ENCODE peak calls at places on chromosome 15, in seven cellular contexts. E, X, I, Q, G, W and V are unnamed samples.

GRCh38 chr15:58221591-58222241 is 83.5 kb downstream of the AQP9 start:
- ATAC-seq in E (no peak), X (no peak), I (no peak), Q (no peak), G (no peak), W (no peak), V (no peak)

GRCh38 chr15:86894269-86894668 is 814.6 kb downstream of the AGBL1 start:
- ATAC-seq in E (peak; percentile 89), X (no peak), I (no peak), Q (no peak), G (no peak), W (no peak), V (no peak)

GRCh38 chr15:31377030-31377429 is 50.4 kb downstream of the KLF13 start:
- ATAC-seq in E (no peak), X (no peak), I (no peak), Q (no peak), G (peak; percentile 7), W (no peak), V (no peak)

GRCh38 chr15:92005154-92005553 is 151.6 kb downstream of the SLCO3A1 start:
- ATAC-seq in E (no peak), X (no peak), I (no peak), Q (peak; percentile 62), G (no peak), W (no peak), V (peak; percentile 27)

GRCh38 chr15:56608140-56608778 is 125.0 kb downstream of the ZNF280D start:
- ATAC-seq in E (no peak), X (peak; percentile 39), I (peak; percentile 46), Q (peak; percentile 70), G (no peak), W (no peak), V (peak; percentile 57)

GRCh38 chr15:70160803-70161565 is 63.3 kb upstream of the TLE3 start:
- ATAC-seq in E (peak; percentile 79), X (no peak), I (no peak), Q (no peak), G (no peak), W (no peak), V (no peak)

GRCh38 chr15:51170882-51171577 is 76.3 kb upstream of the TNFAIP8L3 start:
- ATAC-seq in E (peak; percentile 8), X (no peak), I (no peak), Q (no peak), G (no peak), W (no peak), V (no peak)

GRCh38 chr15:57769266-57769665 is 62.8 kb downstream of the POLR2M start:
- ATAC-seq in E (peak; percentile 95), X (no peak), I (no peak), Q (no peak), G (no peak), W (peak; percentile 94), V (no peak)

GRCh38 chr15:97884513-97885131 is 75.9 kb upstream of the ARRDC4 start:
- ATAC-seq in E (no peak), X (no peak), I (no peak), Q (no peak), G (no peak), W (no peak), V (no peak)

GRCh38 chr15:55902975-55903374 is 90.4 kb downstream of the NEDD4 start:
- ATAC-seq in E (no peak), X (no peak), I (no peak), Q (no peak), G (no peak), W (no peak), V (no peak)

GRCh38 chr15:31433574-31433973 is 106.9 kb downstream of the KLF13 start:
- ATAC-seq in E (no peak), X (no peak), I (no peak), Q (no peak), G (no peak), W (no peak), V (no peak)

GRCh38 chr15:36407647-36408046 is 171.8 kb upstream of the CDIN1 start:
- ATAC-seq in E (no peak), X (no peak), I (no peak), Q (no peak), G (no peak), W (no peak), V (no peak)

GRCh38 chr15:61282661-61283060 is 53.6 kb upstream of the RORA start:
- ATAC-seq in E (no peak), X (no peak), I (no peak), Q (no peak), G (no peak), W (no peak), V (no peak)

GRCh38 chr15:48395532-48396011 is 64.3 kb downstream of the DUT start:
- ATAC-seq in E (peak; percentile 80), X (no peak), I (no peak), Q (peak; percentile 5), G (no peak), W (peak; percentile 84), V (no peak)

GRCh38 chr15:74821091-74821789 is 5.2 kb upstream of the CPLX3 start:
- ATAC-seq in E (no peak), X (no peak), I (no peak), Q (no peak), G (no peak), W (no peak), V (no peak)

GRCh38 chr15:75947117-75947516 is 43.4 kb downstream of the FBXO22 start:
- ATAC-seq in E (no peak), X (no peak), I (no peak), Q (peak; percentile 62), G (no peak), W (no peak), V (peak; percentile 79)

GRCh38 chr15:76197703-76198455 is 113.4 kb downstream of the ETFA start:
- ATAC-seq in E (no peak), X (no peak), I (peak; percentile 32), Q (peak; percentile 43), G (no peak), W (no peak), V (peak; percentile 70)

GRCh38 chr15:28021281-28022039 is 77.7 kb downstream of the OCA2 start:
- ATAC-seq in E (peak; percentile 71), X (no peak), I (no peak), Q (no peak), G (no peak), W (peak; percentile 39), V (no peak)

GRCh38 chr15:76296849-76297248 is 14.4 kb downstream of the ETFA start:
- ATAC-seq in E (no peak), X (no peak), I (no peak), Q (no peak), G (no peak), W (no peak), V (no peak)

GRCh38 chr15:90782450-90782849 is 65.3 kb downstream of the BLM start:
- ATAC-seq in E (peak; percentile 55), X (no peak), I (no peak), Q (no peak), G (no peak), W (no peak), V (no peak)

GRCh38 chr15:75694241-75695182 is 18.1 kb downstream of the CSPG4 start:
- ATAC-seq in E (peak; percentile 88), X (no peak), I (no peak), Q (no peak), G (no peak), W (peak; percentile 63), V (no peak)

GRCh38 chr15:66228807-66229557 is 24.6 kb downstream of the MEGF11 start:
- ATAC-seq in E (no peak), X (no peak), I (no peak), Q (no peak), G (no peak), W (no peak), V (no peak)

GRCh38 chr15:29822685-29823459 is 604 bp upstream of the TJP1 start:
- ATAC-seq in E (peak; percentile 51), X (no peak), I (no peak), Q (no peak), G (no peak), W (peak; percentile 72), V (no peak)

GRCh38 chr15:74725241-74725774 is at the start of gene CYP1A1:
- ATAC-seq in E (peak; percentile 68), X (peak; percentile 27), I (no peak), Q (peak; percentile 52), G (peak; percentile 61), W (peak; percentile 46), V (peak; percentile 52)

GRCh38 chr15:81209635-81210034 is 13.0 kb downstream of the IL16 start:
- ATAC-seq in E (peak; percentile 80), X (no peak), I (no peak), Q (no peak), G (no peak), W (peak; percentile 87), V (no peak)

GRCh38 chr15:89372069-89373033 is 37.7 kb upstream of the POLG start:
- ATAC-seq in E (no peak), X (no peak), I (no peak), Q (no peak), G (no peak), W (no peak), V (no peak)

GRCh38 chr15:34056921-34057320 is 17.9 kb upstream of the AVEN start:
- ATAC-seq in E (no peak), X (no peak), I (no peak), Q (no peak), G (no peak), W (no peak), V (no peak)

GRCh38 chr15:31364301-31365031 is 37.8 kb downstream of the KLF13 start:
- ATAC-seq in E (peak; percentile 16), X (no peak), I (peak; percentile 5), Q (no peak), G (no peak), W (no peak), V (peak; percentile 12)

GRCh38 chr15:66386204-66387123 is at the start of gene MAP2K1:
- ATAC-seq in E (peak; percentile 98), X (peak; percentile 87), I (peak; percentile 87), Q (peak; percentile 87), G (peak; percentile 88), W (peak; percentile 99), V (peak; percentile 82)

GRCh38 chr15:85717212-85717611 is 77.5 kb downstream of the KLHL25 start:
- ATAC-seq in E (no peak), X (no peak), I (no peak), Q (no peak), G (no peak), W (no peak), V (peak; percentile 49)

GRCh38 chr15:100879461-100880138 is at the start of gene ALDH1A3:
- ATAC-seq in E (peak; percentile 68), X (peak; percentile 63), I (peak; percentile 41), Q (peak; percentile 27), G (peak; percentile 45), W (peak; percentile 84), V (peak; percentile 24)